ENCODE peak calls at places on chromosomes 11 and 22, in four cellular contexts. One of them, this sample, is unnamed.

GRCh38 chr11:67376421-67376820 is 3.0 kb upstream of the CLCF1 start:
- DNase-seq in NCI-H2081: no peak
- DNase-seq in naive thymus-derived CD4-positive, alpha-beta T cell: no peak
- DNase-seq in CD8-positive, alpha-beta memory T cell: no peak
- DNase-seq in this sample: no peak

GRCh38 chr22:27480487-27480886 is 321.1 kb downstream of the MN1 start:
- DNase-seq in NCI-H2081: peak; percentile 33
- DNase-seq in naive thymus-derived CD4-positive, alpha-beta T cell: no peak
- DNase-seq in CD8-positive, alpha-beta memory T cell: no peak
- DNase-seq in this sample: no peak

GRCh38 chr11:65692367-65692766 is 19.7 kb upstream of the KAT5 start:
- DNase-seq in NCI-H2081: no peak
- DNase-seq in naive thymus-derived CD4-positive, alpha-beta T cell: no peak
- DNase-seq in CD8-positive, alpha-beta memory T cell: no peak
- DNase-seq in this sample: no peak

GRCh38 chr22:32625985-32626384 is 151.4 kb downstream of the FBXO7 start:
- DNase-seq in NCI-H2081: no peak
- DNase-seq in naive thymus-derived CD4-positive, alpha-beta T cell: no peak
- DNase-seq in CD8-positive, alpha-beta memory T cell: no peak
- DNase-seq in this sample: no peak

GRCh38 chr11:1442163-1442562 is 44.4 kb downstream of the MOB2 start:
- DNase-seq in NCI-H2081: no peak
- DNase-seq in naive thymus-derived CD4-positive, alpha-beta T cell: no peak
- DNase-seq in CD8-positive, alpha-beta memory T cell: no peak
- DNase-seq in this sample: no peak

GRCh38 chr11:62601114-62601363 is 626 bp downstream of the MTA2 start:
- DNase-seq in NCI-H2081: no peak
- DNase-seq in naive thymus-derived CD4-positive, alpha-beta T cell: no peak
- DNase-seq in CD8-positive, alpha-beta memory T cell: no peak
- DNase-seq in this sample: no peak

GRCh38 chr11:8826145-8826786 is 84.7 kb upstream of the AKIP1 start:
- DNase-seq in NCI-H2081: no peak
- DNase-seq in naive thymus-derived CD4-positive, alpha-beta T cell: no peak
- DNase-seq in CD8-positive, alpha-beta memory T cell: no peak
- DNase-seq in this sample: peak; percentile 2

GRCh38 chr11:113202431-113202830 is 112.0 kb upstream of the TTC12 start:
- DNase-seq in NCI-H2081: no peak
- DNase-seq in naive thymus-derived CD4-positive, alpha-beta T cell: no peak
- DNase-seq in CD8-positive, alpha-beta memory T cell: no peak
- DNase-seq in this sample: no peak

GRCh38 chr22:30649430-30650007 is 13.9 kb downstream of the SLC35E4 start:
- DNase-seq in NCI-H2081: no peak
- DNase-seq in naive thymus-derived CD4-positive, alpha-beta T cell: peak; percentile 88
- DNase-seq in CD8-positive, alpha-beta memory T cell: peak; percentile 26
- DNase-seq in this sample: peak; percentile 43

GRCh38 chr11:45385423-45385822 is 99.3 kb upstream of the SYT13 start:
- DNase-seq in NCI-H2081: no peak
- DNase-seq in naive thymus-derived CD4-positive, alpha-beta T cell: no peak
- DNase-seq in CD8-positive, alpha-beta memory T cell: no peak
- DNase-seq in this sample: no peak

GRCh38 chr11:18144243-18144642 is 11.9 kb downstream of the MRGPRX3 start:
- DNase-seq in NCI-H2081: no peak
- DNase-seq in naive thymus-derived CD4-positive, alpha-beta T cell: no peak
- DNase-seq in CD8-positive, alpha-beta memory T cell: no peak
- DNase-seq in this sample: no peak

GRCh38 chr11:44623716-44624491 is 58.4 kb downstream of the CD82 start:
- DNase-seq in NCI-H2081: peak; percentile 85
- DNase-seq in naive thymus-derived CD4-positive, alpha-beta T cell: peak; percentile 20
- DNase-seq in CD8-positive, alpha-beta memory T cell: no peak
- DNase-seq in this sample: peak; percentile 84

GRCh38 chr11:130029137-130029536 is 26.5 kb upstream of the PRDM10 start:
- DNase-seq in NCI-H2081: no peak
- DNase-seq in naive thymus-derived CD4-positive, alpha-beta T cell: no peak
- DNase-seq in CD8-positive, alpha-beta memory T cell: no peak
- DNase-seq in this sample: no peak

GRCh38 chr22:49812838-49813237 is 14.8 kb downstream of the BRD1 start:
- DNase-seq in NCI-H2081: no peak
- DNase-seq in naive thymus-derived CD4-positive, alpha-beta T cell: no peak
- DNase-seq in CD8-positive, alpha-beta memory T cell: no peak
- DNase-seq in this sample: no peak

This sample was measured in lower leg skin.